ENCODE peak calls at places on chromosomes 7 and 10, in eight cellular contexts. T, R, H, P, E, A, Z and M are unnamed samples.

GRCh38 chr7:29035044-29035740 is 77.1 kb upstream of the TRIL start:
- DNase-seq in T (peak), R (no peak), H (no peak), P (no peak), E (no peak), A (no peak), Z (no peak), M (no peak)

GRCh38 chr10:121070671-121071070 is 219.5 kb downstream of the WDR11 start:
- DNase-seq in T (no peak), R (no peak), H (no peak), P (no peak), E (no peak), A (no peak), Z (no peak), M (no peak)

GRCh38 chr7:124764847-124765400 is 668 bp downstream of the GPR37 start:
- DNase-seq in T (peak), R (peak), H (no peak), P (peak), E (no peak), A (peak), Z (peak), M (peak)

GRCh38 chr7:106114735-106115383 is 2.7 kb upstream of the SYPL1 start:
- DNase-seq in T (no peak), R (no peak), H (no peak), P (no peak), E (no peak), A (no peak), Z (no peak), M (no peak)

GRCh38 chr10:80599424-80599847 is 61.7 kb downstream of the SH2D4B start:
- DNase-seq in T (peak), R (no peak), H (no peak), P (peak), E (peak), A (peak), Z (peak), M (peak)

GRCh38 chr7:15016726-15017125 is 114.2 kb upstream of the DGKB start:
- DNase-seq in T (peak), R (no peak), H (no peak), P (no peak), E (no peak), A (no peak), Z (no peak), M (no peak)

GRCh38 chr10:118799779-118800178 is 45.0 kb upstream of the CACUL1 start:
- DNase-seq in T (peak), R (no peak), H (no peak), P (no peak), E (no peak), A (no peak), Z (no peak), M (no peak)

GRCh38 chr7:1940863-1941262 is 270.8 kb downstream of the ELFN1 start:
- DNase-seq in T (no peak), R (no peak), H (no peak), P (no peak), E (no peak), A (no peak), Z (no peak), M (no peak)

GRCh38 chr7:5699951-5700384 is 81.5 kb downstream of the RNF216 start:
- DNase-seq in T (no peak), R (no peak), H (no peak), P (no peak), E (no peak), A (peak), Z (no peak), M (no peak)

GRCh38 chr7:40200791-40201190 is 66.0 kb downstream of the SUGCT start:
- DNase-seq in T (peak), R (no peak), H (no peak), P (no peak), E (no peak), A (no peak), Z (no peak), M (no peak)

GRCh38 chr7:80916770-80917681 is 1.8 kb downstream of the SEMA3C start:
- DNase-seq in T (peak), R (no peak), H (no peak), P (no peak), E (no peak), A (no peak), Z (no peak), M (no peak)

GRCh38 chr7:67729771-67730170 is 733.1 kb downstream of the TYW1 start:
- DNase-seq in T (no peak), R (no peak), H (no peak), P (no peak), E (no peak), A (no peak), Z (no peak), M (no peak)

GRCh38 chr10:129799942-129800341 is 164.1 kb downstream of the EBF3 start:
- DNase-seq in T (no peak), R (no peak), H (no peak), P (no peak), E (no peak), A (no peak), Z (no peak), M (no peak)

GRCh38 chr10:17905491-17905890 is 46.2 kb upstream of the SLC39A12 start:
- DNase-seq in T (peak), R (no peak), H (no peak), P (no peak), E (no peak), A (no peak), Z (no peak), M (no peak)

GRCh38 chr7:151684408-151685175 is 164.9 kb upstream of the RHEB start:
- DNase-seq in T (no peak), R (no peak), H (no peak), P (no peak), E (no peak), A (no peak), Z (no peak), M (no peak)